ENCODE peak calls at places on chromosomes 6 and 20, in six cellular contexts. P, H, U, O, S and B are unnamed samples.

GRCh38 chr20:49865559-49865958 is 49.8 kb downstream of the SPATA2 start:
- DNase-seq in H (peak), O (peak), S (no peak), P (no peak), U (no peak), B (peak)

GRCh38 chr6:44009425-44010321 is 117.6 kb downstream of the MRPL14 start:
- DNase-seq in H (peak), S (no peak), P (no peak), U (no peak), O (no peak), B (no peak)

GRCh38 chr6:1606533-1607235 is 3.0 kb upstream of the FOXC1 start:
- DNase-seq in H (peak), S (peak), U (no peak), O (no peak), P (no peak), B (no peak)

GRCh38 chr20:18973499-18974173 is 160.1 kb downstream of the SCP2D1 start:
- DNase-seq in S (peak), U (no peak), P (no peak), O (no peak), H (no peak), B (no peak)

GRCh38 chr6:33737267-33738026 is 9.3 kb downstream of the IP6K3 start:
- DNase-seq in U (no peak), P (no peak), S (no peak), H (no peak), O (no peak), B (no peak)

GRCh38 chr6:80126657-80127350 is 20.3 kb downstream of the BCKDHB start:
- DNase-seq in S (no peak), H (no peak), U (no peak), P (no peak), O (no peak), B (no peak)

GRCh38 chr20:44104807-44105517 is 82.0 kb downstream of the JPH2 start:
- DNase-seq in S (no peak), H (no peak), U (peak), P (no peak), O (peak), B (peak)

GRCh38 chr6:136517002-136517401 is 33.2 kb downstream of the MAP7 start:
- DNase-seq in U (no peak), P (no peak), O (no peak), S (no peak), H (no peak), B (no peak)

GRCh38 chr6:16903470-16903869 is 142.2 kb upstream of the ATXN1 start:
- DNase-seq in U (peak), P (peak), H (no peak), O (peak), S (no peak), B (peak)

GRCh38 chr6:133957780-133958242 is 4.8 kb downstream of the TBPL1 start:
- DNase-seq in P (no peak), O (no peak), U (no peak), S (no peak), H (no peak), B (no peak)

GRCh38 chr20:22716824-22717351 is 132.5 kb upstream of the FOXA2 start:
- DNase-seq in P (no peak), O (peak), H (no peak), U (peak), S (no peak), B (no peak)

GRCh38 chr6:56023829-56024228 is 148.4 kb upstream of the BMP5 start:
- DNase-seq in S (no peak), P (no peak), O (no peak), H (no peak), U (no peak), B (no peak)

GRCh38 chr6:51257938-51258337 is 439.3 kb downstream of the TFAP2B start:
- DNase-seq in P (no peak), S (no peak), U (no peak), O (no peak), H (no peak), B (no peak)

GRCh38 chr6:169046021-169046420 is 207.6 kb downstream of the THBS2 start:
- DNase-seq in H (no peak), O (no peak), S (no peak), P (no peak), U (no peak), B (peak)

GRCh38 chr6:3209114-3210023 is 18.1 kb downstream of the TUBB2B start:
- DNase-seq in U (peak), S (peak), O (peak), H (peak), P (no peak), B (peak)

GRCh38 chr6:168370310-168370991 is 50.9 kb upstream of the DACT2 start:
- DNase-seq in O (peak), U (no peak), P (peak), H (peak), S (peak), B (no peak)

GRCh38 chr6:158849899-158850806 is 31.0 kb upstream of the EZR start:
- DNase-seq in P (no peak), U (peak), H (peak), O (peak), S (no peak), B (peak)

GRCh38 chr6:106154326-106154725 is 68.2 kb downstream of the PRDM1 start:
- DNase-seq in S (no peak), U (no peak), H (peak), P (no peak), O (no peak), B (no peak)